ENCODE peak calls at places on chromosome 6, in five cellular contexts. V is activated CD4-positive, alpha-beta T cell treated with anti-CD3 and anti-CD28 coated beads, Interleukin-2, amount 50 U/mL, for 24 hours; F is non-pigmented ciliary epithelial cell; J is D341Med; G is Daoy. E is an unnamed sample.

GRCh38 chr6:87553159-87553765 is 36.5 kb downstream of the RARS2 start:
- DNase-seq in F (no peak), J (no peak), G (no peak), V (no peak), E (no peak)

GRCh38 chr6:63391203-63391970 is 71.6 kb upstream of the LGSN start:
- DNase-seq in V (no peak), F (no peak), J (no peak), G (no peak), E (no peak)

GRCh38 chr6:42028234-42029061 is 21.9 kb upstream of the TAF8 start:
- DNase-seq in F (no peak), V (no peak), J (no peak), G (peak), E (no peak)

GRCh38 chr6:208379-208778 is 83.9 kb upstream of the DUSP22 start:
- DNase-seq in V (no peak), G (no peak), J (no peak), F (no peak), E (no peak)

GRCh38 chr6:147855823-147856222 is 347.3 kb downstream of the SAMD5 start:
- DNase-seq in V (no peak), G (no peak), F (peak), J (no peak), E (no peak)

GRCh38 chr6:134821914-134822862 is 127.7 kb downstream of the ALDH8A1 start:
- DNase-seq in J (no peak), V (no peak), G (no peak), F (no peak), E (no peak)

GRCh38 chr6:167152858-167153257 is 4.9 kb downstream of the GPR31 start:
- DNase-seq in J (no peak), V (no peak), F (no peak), G (no peak), E (no peak)

GRCh38 chr6:20483902-20484497 is 50.3 kb upstream of the CDKAL1 start:
- DNase-seq in J (no peak), F (no peak), G (no peak), V (no peak), E (no peak)

GRCh38 chr6:12353731-12354130 is 63.6 kb downstream of the EDN1 start:
- DNase-seq in V (no peak), G (no peak), F (no peak), J (no peak), E (no peak)

GRCh38 chr6:52994789-52995078 is 350 bp downstream of the GSTA4 start:
- DNase-seq in J (peak), G (no peak), V (no peak), F (no peak), E (no peak)

GRCh38 chr6:3351105-3351676 is 92.4 kb downstream of the PSMG4 start:
- DNase-seq in G (peak), F (no peak), V (no peak), J (no peak), E (peak)

GRCh38 chr6:64717281-64717680 is 989.7 kb downstream of the EYS start:
- DNase-seq in G (no peak), J (peak), F (no peak), V (no peak), E (no peak)

GRCh38 chr6:29723666-29724588 is 693 bp downstream of the HLA-F start:
- DNase-seq in G (peak), V (peak), J (peak), F (no peak), E (no peak)

GRCh38 chr6:15398657-15399287 is 152.9 kb downstream of the JARID2 start:
- DNase-seq in V (no peak), G (no peak), F (no peak), J (no peak), E (no peak)

GRCh38 chr6:91088976-91089375 is 502.1 kb upstream of the MAP3K7 start:
- DNase-seq in J (no peak), G (no peak), V (no peak), F (no peak), E (no peak)

GRCh38 chr6:24980507-24981384 is 45.0 kb upstream of the RIPOR2 start:
- DNase-seq in V (no peak), J (no peak), G (no peak), F (no peak), E (no peak)

E was measured in DMS79 treated with DMSO at 0.1 percent for 48 hours.